ENCODE peak calls at places on chromosomes 5 and 9, in six cellular contexts. B is K562, L is HepG2, T is GM12878, D is SK-N-SH, W is H1. J is an unnamed sample.

GRCh38 chr9:133374612-133375115 is 1.2 kb downstream of the SURF4 start:
- DNase-seq in B (peak), L (no peak), T (no peak), D (no peak), W (no peak), J (peak)

GRCh38 chr9:88258012-88258411 is 119.7 kb upstream of the SPATA31C2 start:
- DNase-seq in B (no peak), L (no peak), T (no peak), D (no peak), W (no peak), J (no peak)

GRCh38 chr9:116094846-116095245 is 58.7 kb upstream of the PAPPA start:
- DNase-seq in B (no peak), L (no peak), T (no peak), D (no peak), W (no peak), J (no peak)

GRCh38 chr5:138965631-138966030 is 90.5 kb upstream of the LRRTM2 start:
- DNase-seq in B (no peak), L (peak), T (no peak), D (no peak), W (no peak), J (no peak)

GRCh38 chr5:130402906-130403305 is 498.6 kb downstream of the CHSY3 start:
- DNase-seq in B (no peak), L (no peak), T (no peak), D (no peak), W (no peak), J (no peak)

GRCh38 chr9:5191983-5192382 is 6.5 kb upstream of the INSL6 start:
- DNase-seq in B (peak), L (no peak), T (no peak), D (no peak), W (no peak), J (no peak)

GRCh38 chr5:142015781-142016533 is 3.1 kb upstream of the GNPDA1 start:
- DNase-seq in B (no peak), L (no peak), T (no peak), D (no peak), W (no peak), J (peak)

GRCh38 chr5:149317281-149318048 is 27.8 kb upstream of the GRPEL2 start:
- DNase-seq in B (peak), L (peak), T (no peak), D (peak), W (no peak), J (peak)

GRCh38 chr5:171852255-171852681 is 66.7 kb downstream of the SMIM23 start:
- DNase-seq in B (peak), L (no peak), T (no peak), D (no peak), W (no peak), J (peak)

GRCh38 chr5:108472237-108472636 is 90.3 kb upstream of the FBXL17 start:
- DNase-seq in B (no peak), L (no peak), T (no peak), D (no peak), W (no peak), J (no peak)
- TF ChIP-seq GABPA in B (no peak), L (no peak), T (no peak), D (no peak), W (no peak), J (no peak)

GRCh38 chr5:16776611-16777251 is 159.4 kb downstream of the MYO10 start:
- DNase-seq in B (peak), L (peak), T (no peak), D (no peak), W (no peak), J (no peak)
- TF ChIP-seq CTCF in B (peak), L (peak), T (no peak), D (no peak), W (peak), J (no peak)

DNA sequence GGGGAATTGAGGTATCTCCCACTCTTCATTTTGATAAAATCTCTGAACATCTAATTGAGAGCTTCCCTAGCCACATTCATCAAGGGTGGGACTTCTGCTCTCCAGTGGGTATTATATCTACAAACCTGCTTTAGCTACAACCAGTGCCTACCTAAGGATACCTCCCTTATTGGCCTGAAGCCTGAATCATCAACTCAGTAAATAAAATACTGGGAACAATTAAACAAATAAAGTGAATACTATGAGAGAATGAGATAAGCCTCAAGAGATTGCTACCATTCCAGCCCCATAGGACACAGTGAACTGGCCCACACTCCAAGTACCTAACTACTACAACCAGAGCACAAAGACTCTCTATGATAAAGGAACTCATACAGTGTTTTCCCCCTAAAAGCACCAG is 47.4 kb upstream of the IL12B start:
- DNase-seq in B (no peak), L (no peak), T (no peak), D (no peak), W (no peak), J (no peak)
- TF ChIP-seq GABPA in B (no peak), L (no peak), T (no peak), D (no peak), W (no peak), J (no peak)

DNA sequence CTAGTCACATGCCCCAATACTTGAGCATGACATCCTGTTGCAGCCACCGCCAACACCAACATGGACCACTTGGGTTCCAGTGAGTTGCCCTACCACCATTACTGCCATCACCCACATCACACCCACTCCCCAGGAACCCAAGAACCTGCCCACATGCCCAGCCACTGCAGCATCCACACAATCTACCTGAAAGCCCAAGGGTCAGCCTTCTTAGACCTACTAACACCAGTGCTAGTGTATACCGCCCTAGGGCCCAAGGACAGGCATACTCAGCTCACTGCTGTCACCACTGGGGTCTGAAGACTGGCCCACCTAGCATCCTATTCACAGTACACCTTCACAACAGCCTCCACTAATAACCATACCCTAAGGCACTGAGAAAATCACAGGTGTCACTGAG is 82.0 kb downstream of the SYK start:
- DNase-seq in B (no peak), L (no peak), T (no peak), D (no peak), W (no peak), J (no peak)
- TF ChIP-seq CTCF in B (no peak), L (no peak), T (no peak), D (no peak), W (no peak), J (no peak)

GRCh38 chr5:65779643-65780042 is 57.6 kb downstream of the NLN start:
- DNase-seq in B (no peak), L (no peak), T (no peak), D (no peak), W (no peak), J (no peak)

GRCh38 chr5:65778126-65778525 is 56.1 kb downstream of the NLN start:
- DNase-seq in B (no peak), L (no peak), T (no peak), D (no peak), W (no peak), J (no peak)

GRCh38 chr5:65774346-65774745 is 52.3 kb downstream of the NLN start:
- DNase-seq in B (no peak), L (no peak), T (no peak), D (no peak), W (no peak), J (no peak)

GRCh38 chr5:65775476-65775875 is 53.5 kb downstream of the NLN start:
- DNase-seq in B (no peak), L (no peak), T (no peak), D (no peak), W (no peak), J (no peak)

GRCh38 chr5:65776707-65777141 is 54.7 kb downstream of the NLN start:
- DNase-seq in B (no peak), L (no peak), T (no peak), D (no peak), W (no peak), J (no peak)
- TF ChIP-seq GABPA in B (no peak), L (no peak), T (no peak), D (no peak), W (no peak), J (no peak)

DNA sequence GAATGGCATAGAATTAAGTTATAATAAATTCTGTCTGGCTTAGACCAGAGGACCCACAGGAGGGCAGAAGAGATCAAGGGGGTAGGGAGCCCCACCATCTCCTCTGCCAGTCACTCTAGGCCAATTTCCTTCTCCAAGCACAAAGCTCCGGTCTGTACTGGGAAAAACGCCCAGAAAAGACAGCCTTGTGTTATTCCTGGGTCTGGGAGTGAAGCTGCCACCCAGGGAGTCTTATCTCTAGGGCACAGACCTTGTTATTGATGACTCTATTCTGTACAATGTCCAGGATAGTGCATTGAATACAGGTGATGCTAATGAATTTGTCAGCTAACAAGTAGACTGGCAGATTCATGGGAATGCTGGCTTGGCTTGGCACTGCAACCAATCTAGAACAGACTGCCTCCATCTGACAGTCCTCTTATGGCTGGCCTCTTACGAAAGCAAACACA is 60.7 kb downstream of the MED27 start:
- DNase-seq in B (no peak), L (no peak), T (no peak), D (no peak), W (no peak), J (no peak)
- TF ChIP-seq CTCF in B (no peak), L (no peak), T (no peak), D (peak), W (no peak), J (no peak)

DNA sequence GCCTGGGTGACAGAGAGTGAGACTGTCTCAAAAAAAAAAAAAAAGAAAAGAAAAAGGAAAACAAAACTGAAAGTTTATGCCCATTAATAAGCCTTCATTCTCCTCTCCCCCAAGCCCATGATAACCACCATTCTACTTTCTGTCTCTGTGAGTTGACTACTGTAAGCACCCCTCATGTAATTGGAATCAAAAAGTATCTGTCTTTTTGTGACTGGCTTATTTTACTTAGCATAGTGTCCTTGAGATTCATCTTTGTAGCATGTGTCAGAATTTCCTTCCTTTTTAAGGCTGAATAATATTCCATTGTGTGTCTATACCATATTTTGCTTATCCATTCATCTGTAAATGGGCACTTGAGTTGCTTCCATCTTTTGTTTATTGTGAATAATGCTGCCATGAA is 14.0 kb upstream of the TMEM171 start:
- DNase-seq in B (no peak), L (no peak), T (no peak), D (no peak), W (no peak), J (no peak)
- TF ChIP-seq GABPA in B (no peak), L (no peak), T (no peak), D (no peak), W (no peak), J (no peak)

J was measured in HL-60.